ENCODE peak calls at places on chromosome 17, in nine cellular contexts. W is NCI-H460; H is stimulated activated naive CD8-positive, alpha-beta T cell treated with anti-CD3 and anti-CD28 coated beads, Interleukin-15, Interleukin-2, amounts not matched to agents 100 U/mL and 50 U/mL, for 24 hours; R is sciatic nerve; I is stimulated activated CD8-positive, alpha-beta memory T cell treated with anti-CD3 and anti-CD28 coated beads, Interleukin-15, amount 100 ng/mL, for 48 hours; N is GM19239; K is WTC11; T is NCI-H345; A is HFF-Myc. L is an unnamed sample.

GRCh38 chr17:7220593-7221280 is 999 bp downstream of the ACADVL start:
- DNase-seq in W (peak; percentile 74), H (peak; percentile 69), R (no peak), I (no peak), N (peak; percentile 63), K (peak; percentile 69), T (peak; percentile 19), A (no peak), L (peak; percentile 68)

GRCh38 chr17:74582633-74583032 is 9.4 kb downstream of the CD300LD start:
- DNase-seq in W (no peak), H (no peak), R (no peak), I (no peak), N (no peak), K (no peak), T (no peak), A (no peak), L (no peak)

GRCh38 chr17:29133146-29133713 is 47.0 kb downstream of the MYO18A start:
- DNase-seq in W (no peak), H (no peak), R (no peak), I (no peak), N (no peak), K (no peak), T (no peak), A (no peak), L (no peak)

GRCh38 chr17:31787857-31788570 is 71.0 kb downstream of the COPRS start:
- DNase-seq in W (peak; percentile 23), H (no peak), R (no peak), I (no peak), N (no peak), K (no peak), T (no peak), A (peak; percentile 86), L (no peak)

GRCh38 chr17:76255801-76256429 is 9.2 kb upstream of the UBALD2 start:
- DNase-seq in W (no peak), H (no peak), R (no peak), I (no peak), N (no peak), K (no peak), T (no peak), A (no peak), L (no peak)

GRCh38 chr17:49992933-49993422 is 2.0 kb downstream of the DLX3 start:
- DNase-seq in W (no peak), H (no peak), R (no peak), I (no peak), N (no peak), K (no peak), T (no peak), A (no peak), L (no peak)

GRCh38 chr17:28477928-28478327 is 4.5 kb downstream of the SLC13A2 start:
- DNase-seq in W (no peak), H (no peak), R (peak; percentile 4), I (no peak), N (no peak), K (no peak), T (no peak), A (no peak), L (no peak)

GRCh38 chr17:61294777-61295176 is 104.9 kb upstream of the TBX2 start:
- DNase-seq in W (peak; percentile 26), H (no peak), R (no peak), I (no peak), N (no peak), K (no peak), T (no peak), A (no peak), L (no peak)

GRCh38 chr17:72119280-72119962 is 1.4 kb upstream of the SOX9 start:
- DNase-seq in W (no peak), H (no peak), R (no peak), I (no peak), N (no peak), K (no peak), T (no peak), A (no peak), L (no peak)

GRCh38 chr17:34725740-34726139 is 146.4 kb downstream of the TMEM132E start:
- DNase-seq in W (no peak), H (no peak), R (no peak), I (no peak), N (no peak), K (no peak), T (no peak), A (no peak), L (no peak)

GRCh38 chr17:58318065-58318481 is 10.5 kb downstream of the TSPOAP1 start:
- DNase-seq in W (no peak), H (no peak), R (peak; percentile 37), I (no peak), N (no peak), K (no peak), T (no peak), A (no peak), L (no peak)

GRCh38 chr17:8979715-8980114 is 14.2 kb upstream of the PIK3R5 start:
- DNase-seq in W (no peak), H (no peak), R (no peak), I (no peak), N (no peak), K (no peak), T (no peak), A (no peak), L (no peak)

GRCh38 chr17:3025421-3026124 is 37.8 kb downstream of the OR1D5 start:
- DNase-seq in W (no peak), H (no peak), R (peak; percentile 49), I (no peak), N (no peak), K (no peak), T (no peak), A (no peak), L (no peak)

GRCh38 chr17:40463122-40463550 is 19.9 kb downstream of the IGFBP4 start:
- DNase-seq in W (no peak), H (no peak), R (peak; percentile 70), I (no peak), N (no peak), K (no peak), T (no peak), A (no peak), L (no peak)

GRCh38 chr17:50865060-50865867 is 890 bp downstream of the TOB1 start:
- DNase-seq in W (peak; percentile 46), H (peak; percentile 50), R (peak; percentile 84), I (peak; percentile 21), N (no peak), K (peak; percentile 73), T (peak; percentile 37), A (no peak), L (peak; percentile 36)

GRCh38 chr17:79023886-79024771 is at the start of gene C1QTNF1:
- DNase-seq in W (no peak), H (peak; percentile 58), R (peak; percentile 69), I (no peak), N (no peak), K (peak; percentile 70), T (peak; percentile 44), A (no peak), L (no peak)

L was measured in dermis microvascular lymphatic vessel endothelial cell.